ENCODE peak calls at places on chromosomes 16 and 17, in eight cellular contexts. One of them, this sample, is unnamed.

GRCh38 chr16:83215417-83216001 is 588.7 kb downstream of the CDH13 start:
- DNase-seq in effector CD8-positive, alpha-beta T cell: no peak
- DNase-seq in GM20000: peak
- DNase-seq in NCI-H460: peak
- DNase-seq in SJCRH30: peak
- DNase-seq in stimulated activated naive CD4-positive, alpha-beta T cell: no peak
- DNase-seq in Peyer's patch: peak
- DNase-seq in stromal cell of bone marrow: no peak
- DNase-seq in this sample: no peak

GRCh38 chr17:50482110-50482509 is 3.5 kb downstream of the RSAD1 start:
- DNase-seq in NCI-H460: no peak
- DNase-seq in effector CD8-positive, alpha-beta T cell: no peak
- DNase-seq in SJCRH30: no peak
- DNase-seq in GM20000: no peak
- DNase-seq in Peyer's patch: no peak
- DNase-seq in stromal cell of bone marrow: no peak
- DNase-seq in stimulated activated naive CD4-positive, alpha-beta T cell: no peak
- DNase-seq in this sample: no peak

GRCh38 chr17:14301279-14301760 is 439 bp downstream of the HS3ST3B1 start:
- DNase-seq in NCI-H460: no peak
- DNase-seq in stimulated activated naive CD4-positive, alpha-beta T cell: no peak
- DNase-seq in GM20000: peak
- DNase-seq in Peyer's patch: no peak
- DNase-seq in stromal cell of bone marrow: no peak
- DNase-seq in SJCRH30: no peak
- DNase-seq in effector CD8-positive, alpha-beta T cell: no peak
- DNase-seq in this sample: no peak

GRCh38 chr17:30113213-30113612 is 3.4 kb upstream of the NSRP1 start:
- DNase-seq in effector CD8-positive, alpha-beta T cell: no peak
- DNase-seq in Peyer's patch: no peak
- DNase-seq in NCI-H460: no peak
- DNase-seq in stromal cell of bone marrow: no peak
- DNase-seq in SJCRH30: no peak
- DNase-seq in GM20000: no peak
- DNase-seq in stimulated activated naive CD4-positive, alpha-beta T cell: no peak
- DNase-seq in this sample: no peak

GRCh38 chr16:4944333-4945281 is 7.7 kb upstream of the PPL start:
- DNase-seq in SJCRH30: peak
- DNase-seq in Peyer's patch: peak
- DNase-seq in stimulated activated naive CD4-positive, alpha-beta T cell: no peak
- DNase-seq in effector CD8-positive, alpha-beta T cell: no peak
- DNase-seq in stromal cell of bone marrow: peak
- DNase-seq in NCI-H460: peak
- DNase-seq in GM20000: no peak
- DNase-seq in this sample: peak

GRCh38 chr17:79622201-79622601 is 11.3 kb upstream of the RBFOX3 start:
- DNase-seq in effector CD8-positive, alpha-beta T cell: no peak
- DNase-seq in GM20000: no peak
- DNase-seq in NCI-H460: no peak
- DNase-seq in stimulated activated naive CD4-positive, alpha-beta T cell: no peak
- DNase-seq in stromal cell of bone marrow: no peak
- DNase-seq in Peyer's patch: peak
- DNase-seq in SJCRH30: peak
- DNase-seq in this sample: no peak

GRCh38 chr16:89576173-89577054 is 856 bp downstream of the CPNE7 start:
- DNase-seq in Peyer's patch: no peak
- DNase-seq in effector CD8-positive, alpha-beta T cell: no peak
- DNase-seq in stromal cell of bone marrow: no peak
- DNase-seq in stimulated activated naive CD4-positive, alpha-beta T cell: no peak
- DNase-seq in NCI-H460: no peak
- DNase-seq in GM20000: no peak
- DNase-seq in SJCRH30: no peak
- DNase-seq in this sample: no peak

GRCh38 chr17:35086931-35087573 is 23.5 kb upstream of the RFFL start:
- DNase-seq in SJCRH30: no peak
- DNase-seq in stromal cell of bone marrow: no peak
- DNase-seq in GM20000: no peak
- DNase-seq in Peyer's patch: no peak
- DNase-seq in stimulated activated naive CD4-positive, alpha-beta T cell: no peak
- DNase-seq in effector CD8-positive, alpha-beta T cell: no peak
- DNase-seq in NCI-H460: no peak
- DNase-seq in this sample: no peak

GRCh38 chr16:69467531-69468204 is 43.2 kb downstream of the CYB5B start:
- DNase-seq in stimulated activated naive CD4-positive, alpha-beta T cell: no peak
- DNase-seq in Peyer's patch: no peak
- DNase-seq in stromal cell of bone marrow: no peak
- DNase-seq in effector CD8-positive, alpha-beta T cell: no peak
- DNase-seq in GM20000: no peak
- DNase-seq in NCI-H460: no peak
- DNase-seq in SJCRH30: no peak
- DNase-seq in this sample: no peak

GRCh38 chr17:62807812-62808575 is at the start of gene MARCHF10:
- DNase-seq in Peyer's patch: no peak
- DNase-seq in stimulated activated naive CD4-positive, alpha-beta T cell: no peak
- DNase-seq in stromal cell of bone marrow: no peak
- DNase-seq in effector CD8-positive, alpha-beta T cell: no peak
- DNase-seq in SJCRH30: no peak
- DNase-seq in GM20000: peak
- DNase-seq in NCI-H460: no peak
- DNase-seq in this sample: no peak

GRCh38 chr16:67426950-67427349 is 4.0 kb upstream of the HSD11B2 start:
- DNase-seq in GM20000: no peak
- DNase-seq in NCI-H460: no peak
- DNase-seq in stimulated activated naive CD4-positive, alpha-beta T cell: no peak
- DNase-seq in stromal cell of bone marrow: no peak
- DNase-seq in SJCRH30: no peak
- DNase-seq in Peyer's patch: no peak
- DNase-seq in effector CD8-positive, alpha-beta T cell: no peak
- DNase-seq in this sample: no peak

GRCh38 chr17:2547176-2547575 is 35.5 kb upstream of the METTL16 start:
- DNase-seq in stromal cell of bone marrow: peak
- DNase-seq in SJCRH30: no peak
- DNase-seq in NCI-H460: no peak
- DNase-seq in GM20000: no peak
- DNase-seq in Peyer's patch: no peak
- DNase-seq in effector CD8-positive, alpha-beta T cell: no peak
- DNase-seq in stimulated activated naive CD4-positive, alpha-beta T cell: no peak
- DNase-seq in this sample: no peak

GRCh38 chr16:29736112-29736511 is 9.7 kb downstream of the C16orf54 start:
- DNase-seq in SJCRH30: no peak
- DNase-seq in Peyer's patch: no peak
- DNase-seq in effector CD8-positive, alpha-beta T cell: no peak
- DNase-seq in stimulated activated naive CD4-positive, alpha-beta T cell: no peak
- DNase-seq in stromal cell of bone marrow: no peak
- DNase-seq in NCI-H460: no peak
- DNase-seq in GM20000: no peak
- DNase-seq in this sample: no peak

GRCh38 chr17:1122681-1123396 is 56.9 kb downstream of the ABR start:
- DNase-seq in SJCRH30: peak
- DNase-seq in stimulated activated naive CD4-positive, alpha-beta T cell: peak
- DNase-seq in Peyer's patch: peak
- DNase-seq in stromal cell of bone marrow: no peak
- DNase-seq in effector CD8-positive, alpha-beta T cell: peak
- DNase-seq in NCI-H460: peak
- DNase-seq in GM20000: peak
- DNase-seq in this sample: no peak

GRCh38 chr17:72373910-72374741 is 253.3 kb downstream of the SOX9 start:
- DNase-seq in effector CD8-positive, alpha-beta T cell: no peak
- DNase-seq in GM20000: no peak
- DNase-seq in NCI-H460: no peak
- DNase-seq in stimulated activated naive CD4-positive, alpha-beta T cell: no peak
- DNase-seq in Peyer's patch: no peak
- DNase-seq in SJCRH30: peak
- DNase-seq in stromal cell of bone marrow: no peak
- DNase-seq in this sample: peak

GRCh38 chr16:88347656-88348376 is 34.9 kb upstream of the ZNF469 start:
- DNase-seq in Peyer's patch: no peak
- DNase-seq in SJCRH30: no peak
- DNase-seq in stimulated activated naive CD4-positive, alpha-beta T cell: peak
- DNase-seq in NCI-H460: no peak
- DNase-seq in stromal cell of bone marrow: no peak
- DNase-seq in GM20000: peak
- DNase-seq in effector CD8-positive, alpha-beta T cell: no peak
- DNase-seq in this sample: no peak

GRCh38 chr17:9937901-9938300 is 32.8 kb upstream of the RCVRN start:
- DNase-seq in GM20000: no peak
- DNase-seq in stromal cell of bone marrow: no peak
- DNase-seq in Peyer's patch: no peak
- DNase-seq in NCI-H460: no peak
- DNase-seq in effector CD8-positive, alpha-beta T cell: no peak
- DNase-seq in SJCRH30: no peak
- DNase-seq in stimulated activated naive CD4-positive, alpha-beta T cell: no peak
- DNase-seq in this sample: no peak

GRCh38 chr17:350706-351435 is 1.7 kb downstream of the RPH3AL start:
- DNase-seq in SJCRH30: no peak
- DNase-seq in stimulated activated naive CD4-positive, alpha-beta T cell: no peak
- DNase-seq in NCI-H460: peak
- DNase-seq in stromal cell of bone marrow: peak
- DNase-seq in Peyer's patch: peak
- DNase-seq in GM20000: no peak
- DNase-seq in effector CD8-positive, alpha-beta T cell: no peak
- DNase-seq in this sample: no peak

GRCh38 chr17:79798296-79799173 is 1.7 kb upstream of the CBX8 start:
- DNase-seq in GM20000: no peak
- DNase-seq in SJCRH30: no peak
- DNase-seq in stimulated activated naive CD4-positive, alpha-beta T cell: no peak
- DNase-seq in effector CD8-positive, alpha-beta T cell: no peak
- DNase-seq in stromal cell of bone marrow: no peak
- DNase-seq in Peyer's patch: peak
- DNase-seq in NCI-H460: no peak
- DNase-seq in this sample: no peak

GRCh38 chr17:21286066-21286770 is 1.7 kb downstream of the MAP2K3 start:
- DNase-seq in stromal cell of bone marrow: peak
- DNase-seq in Peyer's patch: peak
- DNase-seq in stimulated activated naive CD4-positive, alpha-beta T cell: no peak
- DNase-seq in effector CD8-positive, alpha-beta T cell: no peak
- DNase-seq in NCI-H460: peak
- DNase-seq in GM20000: no peak
- DNase-seq in SJCRH30: peak
- DNase-seq in this sample: peak

GRCh38 chr17:40576113-40576740 is 11.0 kb upstream of the CCR7 start:
- DNase-seq in effector CD8-positive, alpha-beta T cell: no peak
- DNase-seq in SJCRH30: no peak
- DNase-seq in stromal cell of bone marrow: no peak
- DNase-seq in GM20000: no peak
- DNase-seq in Peyer's patch: no peak
- DNase-seq in stimulated activated naive CD4-positive, alpha-beta T cell: no peak
- DNase-seq in NCI-H460: no peak
- DNase-seq in this sample: no peak

GRCh38 chr16:85878875-85879274 is 20.1 kb upstream of the IRF8 start:
- DNase-seq in GM20000: no peak
- DNase-seq in SJCRH30: no peak
- DNase-seq in stimulated activated naive CD4-positive, alpha-beta T cell: no peak
- DNase-seq in NCI-H460: no peak
- DNase-seq in effector CD8-positive, alpha-beta T cell: no peak
- DNase-seq in stromal cell of bone marrow: peak
- DNase-seq in Peyer's patch: no peak
- DNase-seq in this sample: no peak

GRCh38 chr16:35744716-35745115 is 2285.3 kb downstream of the TP53TG3F start:
- DNase-seq in Peyer's patch: no peak
- DNase-seq in SJCRH30: no peak
- DNase-seq in stromal cell of bone marrow: no peak
- DNase-seq in stimulated activated naive CD4-positive, alpha-beta T cell: no peak
- DNase-seq in effector CD8-positive, alpha-beta T cell: no peak
- DNase-seq in GM20000: no peak
- DNase-seq in NCI-H460: no peak
- DNase-seq in this sample: no peak

GRCh38 chr17:9072626-9073339 is 51.5 kb downstream of the NTN1 start:
- DNase-seq in effector CD8-positive, alpha-beta T cell: no peak
- DNase-seq in NCI-H460: no peak
- DNase-seq in stimulated activated naive CD4-positive, alpha-beta T cell: no peak
- DNase-seq in GM20000: no peak
- DNase-seq in stromal cell of bone marrow: no peak
- DNase-seq in Peyer's patch: no peak
- DNase-seq in SJCRH30: no peak
- DNase-seq in this sample: no peak

GRCh38 chr16:70738083-70738977 is 52.5 kb upstream of the MTSS2 start:
- DNase-seq in SJCRH30: peak
- DNase-seq in GM20000: no peak
- DNase-seq in stimulated activated naive CD4-positive, alpha-beta T cell: no peak
- DNase-seq in NCI-H460: peak
- DNase-seq in stromal cell of bone marrow: peak
- DNase-seq in effector CD8-positive, alpha-beta T cell: no peak
- DNase-seq in Peyer's patch: no peak
- DNase-seq in this sample: peak

GRCh38 chr16:75287708-75288107 is 36.3 kb upstream of the BCAR1 start:
- DNase-seq in stimulated activated naive CD4-positive, alpha-beta T cell: no peak
- DNase-seq in effector CD8-positive, alpha-beta T cell: no peak
- DNase-seq in stromal cell of bone marrow: no peak
- DNase-seq in SJCRH30: no peak
- DNase-seq in NCI-H460: no peak
- DNase-seq in GM20000: no peak
- DNase-seq in Peyer's patch: no peak
- DNase-seq in this sample: no peak

GRCh38 chr17:6534846-6535514 is 21.4 kb downstream of the PITPNM3 start:
- DNase-seq in stromal cell of bone marrow: no peak
- DNase-seq in stimulated activated naive CD4-positive, alpha-beta T cell: no peak
- DNase-seq in NCI-H460: no peak
- DNase-seq in SJCRH30: no peak
- DNase-seq in Peyer's patch: no peak
- DNase-seq in GM20000: no peak
- DNase-seq in effector CD8-positive, alpha-beta T cell: no peak
- DNase-seq in this sample: no peak

GRCh38 chr16:14486520-14487303 is 143.3 kb downstream of the PARN start:
- DNase-seq in Peyer's patch: peak
- DNase-seq in effector CD8-positive, alpha-beta T cell: no peak
- DNase-seq in NCI-H460: peak
- DNase-seq in GM20000: no peak
- DNase-seq in SJCRH30: peak
- DNase-seq in stimulated activated naive CD4-positive, alpha-beta T cell: no peak
- DNase-seq in stromal cell of bone marrow: peak
- DNase-seq in this sample: peak

GRCh38 chr17:33990943-33991706 is 264.0 kb upstream of the CCL2 start:
- DNase-seq in GM20000: no peak
- DNase-seq in effector CD8-positive, alpha-beta T cell: no peak
- DNase-seq in Peyer's patch: no peak
- DNase-seq in SJCRH30: no peak
- DNase-seq in stromal cell of bone marrow: no peak
- DNase-seq in stimulated activated naive CD4-positive, alpha-beta T cell: no peak
- DNase-seq in NCI-H460: no peak
- DNase-seq in this sample: no peak

GRCh38 chr17:44115585-44116415 is 7.6 kb downstream of the HDAC5 start:
- DNase-seq in NCI-H460: peak
- DNase-seq in Peyer's patch: no peak
- DNase-seq in SJCRH30: peak
- DNase-seq in stromal cell of bone marrow: no peak
- DNase-seq in GM20000: no peak
- DNase-seq in stimulated activated naive CD4-positive, alpha-beta T cell: peak
- DNase-seq in effector CD8-positive, alpha-beta T cell: no peak
- DNase-seq in this sample: no peak

GRCh38 chr17:22703204-22703603 is 1010.9 kb downstream of the KCNJ18 start:
- DNase-seq in NCI-H460: no peak
- DNase-seq in Peyer's patch: no peak
- DNase-seq in stromal cell of bone marrow: no peak
- DNase-seq in SJCRH30: no peak
- DNase-seq in stimulated activated naive CD4-positive, alpha-beta T cell: no peak
- DNase-seq in effector CD8-positive, alpha-beta T cell: no peak
- DNase-seq in GM20000: no peak
- DNase-seq in this sample: no peak

GRCh38 chr17:34720760-34721159 is 141.4 kb downstream of the TMEM132E start:
- DNase-seq in effector CD8-positive, alpha-beta T cell: no peak
- DNase-seq in GM20000: no peak
- DNase-seq in stimulated activated naive CD4-positive, alpha-beta T cell: no peak
- DNase-seq in NCI-H460: no peak
- DNase-seq in SJCRH30: no peak
- DNase-seq in stromal cell of bone marrow: no peak
- DNase-seq in Peyer's patch: no peak
- DNase-seq in this sample: no peak

GRCh38 chr17:77409282-77410161 is 268.8 kb downstream of the SEC14L1 start:
- DNase-seq in stimulated activated naive CD4-positive, alpha-beta T cell: peak
- DNase-seq in NCI-H460: no peak
- DNase-seq in SJCRH30: peak
- DNase-seq in effector CD8-positive, alpha-beta T cell: no peak
- DNase-seq in Peyer's patch: no peak
- DNase-seq in stromal cell of bone marrow: no peak
- DNase-seq in GM20000: no peak
- DNase-seq in this sample: no peak

This sample was measured in brain pericyte.